ENCODE peak calls at places on chromosomes 13 and 19, in eight cellular contexts. X is PC-3; A is tibial nerve; V is mucosa of descending colon; M is DND-41; K is A549; N is CD8-positive, alpha-beta T cell; G is suprapubic skin. S is an unnamed sample.
A peak's percentile ranks its signal among the peaks of the same experiment; 100 is the strongest.

GRCh38 chr19:18044825-18045304 is 36.9 kb downstream of the ARRDC2 start:
- DNase-seq in X (peak; percentile 69), A (peak; percentile 58), V (peak; percentile 84), M (peak; percentile 92), K (no peak), N (peak; percentile 87), G (peak; percentile 77), S (peak; percentile 79)

GRCh38 chr13:111228262-111229144 is 91.9 kb upstream of the TEX29 start:
- DNase-seq in X (no peak), A (no peak), V (no peak), M (no peak), K (no peak), N (no peak), G (no peak), S (no peak)

GRCh38 chr13:48405865-48406264 is 7.0 kb downstream of the LPAR6 start:
- DNase-seq in X (no peak), A (no peak), V (no peak), M (no peak), K (no peak), N (no peak), G (no peak), S (no peak)

GRCh38 chr19:1295169-1296012 is 9.7 kb downstream of the EFNA2 start:
- DNase-seq in X (no peak), A (no peak), V (no peak), M (peak; percentile 44), K (no peak), N (peak; percentile 43), G (peak; percentile 62), S (no peak)

GRCh38 chr19:6213266-6213595 is 66.5 kb downstream of the MLLT1 start:
- DNase-seq in X (no peak), A (no peak), V (no peak), M (no peak), K (no peak), N (no peak), G (peak; percentile 52), S (no peak)

GRCh38 chr13:49443327-49443688 is 556 bp downstream of the CAB39L start:
- DNase-seq in X (peak; percentile 31), A (no peak), V (no peak), M (no peak), K (no peak), N (no peak), G (no peak), S (no peak)

GRCh38 chr19:30153326-30154210 is 211.5 kb downstream of the URI1 start:
- DNase-seq in X (no peak), A (no peak), V (no peak), M (no peak), K (no peak), N (no peak), G (no peak), S (no peak)

GRCh38 chr13:82058364-82058763 is 1717.4 kb upstream of the SPRY2 start:
- DNase-seq in X (no peak), A (no peak), V (no peak), M (no peak), K (no peak), N (no peak), G (no peak), S (no peak)

GRCh38 chr13:95113601-95114000 is 187.7 kb downstream of the ABCC4 start:
- DNase-seq in X (no peak), A (no peak), V (no peak), M (no peak), K (no peak), N (no peak), G (no peak), S (no peak)

GRCh38 chr19:2553510-2553909 is 77.6 kb downstream of the GADD45B start:
- DNase-seq in X (no peak), A (no peak), V (no peak), M (no peak), K (no peak), N (no peak), G (no peak), S (no peak)

GRCh38 chr13:80195649-80196048 is 145.3 kb downstream of the SPRY2 start:
- DNase-seq in X (no peak), A (no peak), V (no peak), M (no peak), K (no peak), N (no peak), G (no peak), S (no peak)
- H3K4me3 ChIP-seq in X (no peak overlapping the region), A (no peak overlapping the region), V (no peak overlapping the region), M (no peak overlapping the region), K (no peak overlapping the region), N (no peak overlapping the region), G (no peak overlapping the region), S (no peak overlapping the region)

DNA sequence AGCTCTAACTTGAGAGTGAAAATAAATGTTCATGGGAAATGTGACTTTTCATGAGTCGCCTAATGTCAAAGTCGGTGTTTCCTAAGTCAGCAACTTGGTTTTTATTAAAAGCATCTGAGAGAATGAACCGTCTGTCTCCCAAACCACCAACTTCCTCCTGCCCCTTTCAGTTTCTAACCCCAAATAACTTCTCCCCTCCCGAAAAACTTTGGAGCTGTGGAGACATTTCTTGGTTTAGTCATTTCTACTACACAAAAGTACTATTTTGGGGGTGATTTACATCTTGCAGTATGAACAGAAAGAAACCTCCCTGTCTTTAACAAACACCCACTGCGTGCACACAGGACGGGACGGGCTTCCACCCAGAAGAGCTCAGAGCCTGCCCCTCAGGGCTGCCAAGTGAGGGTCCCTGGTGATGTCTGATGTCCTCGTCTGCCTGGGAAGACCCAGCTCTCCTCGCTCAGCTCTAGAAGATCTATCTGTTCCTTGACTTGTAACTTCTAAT is 65.0 kb downstream of the RASA3 start:
- DNase-seq in X (peak; percentile 43), A (no peak), V (no peak), M (no peak), K (no peak), N (no peak), G (no peak), S (peak; percentile 16)
- H3K4me1 ChIP-seq in X (peaks cover 43% of the 10 kb centered on the region), A (peaks cover 3% of the 10 kb centered on the region), V (peaks cover 31% of the 10 kb centered on the region), M (peaks cover 22% of the 10 kb centered on the region), K (peaks cover 64% of the 10 kb centered on the region), N (peaks cover 63% of the 10 kb centered on the region), G (peaks cover 67% of the 10 kb centered on the region), S (peaks cover 60% of the 10 kb centered on the region)

GRCh38 chr19:54882758-54883157 is 8.7 kb downstream of the FCAR start:
- DNase-seq in X (peak; percentile 40), A (no peak), V (no peak), M (peak; percentile 17), K (no peak), N (no peak), G (no peak), S (no peak)

GRCh38 chr19:54881884-54882283 is 7.8 kb downstream of the FCAR start:
- DNase-seq in X (no peak), A (no peak), V (no peak), M (no peak), K (no peak), N (no peak), G (no peak), S (no peak)

DNA sequence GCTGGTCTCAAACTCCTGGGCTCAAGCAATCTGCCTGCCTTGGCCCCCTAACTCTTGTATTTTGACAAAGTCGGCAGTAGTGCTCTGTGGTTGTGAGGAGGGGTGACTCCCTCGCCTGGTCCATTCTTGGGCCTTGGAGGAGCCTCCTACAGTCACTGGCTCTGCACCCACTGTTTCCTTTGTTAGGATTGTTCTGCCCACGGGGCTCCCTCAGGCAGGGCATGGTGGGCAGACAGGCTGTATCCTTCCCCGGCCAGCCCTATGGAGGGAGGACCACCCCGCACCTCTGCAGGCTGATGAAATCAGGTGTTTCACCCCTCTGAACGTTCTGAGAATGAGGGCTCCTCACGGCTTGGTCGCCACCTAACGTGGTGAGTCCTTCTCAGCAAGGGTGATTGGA is 9.2 kb downstream of the FCAR start:
- DNase-seq in X (no peak), A (no peak), V (no peak), M (no peak), K (no peak), N (no peak), G (no peak), S (no peak)
- H3K4me3 ChIP-seq in X (no peak overlapping the region), A (no peak overlapping the region), V (no peak overlapping the region), M (no peak overlapping the region), K (no peak overlapping the region), N (no peak overlapping the region), G (no peak overlapping the region), S (no peak overlapping the region)

DNA sequence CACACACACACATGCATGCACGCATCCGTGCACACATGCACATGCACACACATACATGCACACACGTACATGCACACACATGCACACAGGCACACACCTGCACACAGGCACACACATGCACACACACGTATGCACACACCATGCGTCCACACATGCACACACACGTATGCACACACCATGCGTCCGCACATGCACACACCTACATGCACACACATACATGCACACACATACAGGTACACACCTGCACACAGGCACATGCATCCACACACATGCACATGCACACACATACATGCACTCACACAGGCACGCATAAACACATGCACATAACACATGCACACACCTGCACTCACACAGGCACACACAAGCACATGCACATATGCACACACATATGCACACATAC is 112.1 kb downstream of the DPF1 start:
- DNase-seq in X (no peak), A (no peak), V (no peak), M (no peak), K (no peak), N (no peak), G (no peak), S (no peak)
- H3K4me1 ChIP-seq in X (no peaks in the 10 kb centered on the region), A (no peaks in the 10 kb centered on the region), V (no peaks in the 10 kb centered on the region), M (peaks cover 10% of the 10 kb centered on the region), K (peaks cover 2% of the 10 kb centered on the region), N (peaks cover 5% of the 10 kb centered on the region), G (no peaks in the 10 kb centered on the region), S (peaks cover 11% of the 10 kb centered on the region)

GRCh38 chr13:77916481-77916880 is 2.1 kb downstream of the EDNRB start:
- DNase-seq in X (no peak), A (no peak), V (no peak), M (no peak), K (no peak), N (no peak), G (no peak), S (no peak)
- H3K4me3 ChIP-seq in X (no peak overlapping the region), A (peak overlapping the region; percentile 6), V (no peak overlapping the region), M (no peak overlapping the region), K (no peak overlapping the region), N (no peak overlapping the region), G (peak overlapping the region; percentile 60), S (no peak overlapping the region)

DNA sequence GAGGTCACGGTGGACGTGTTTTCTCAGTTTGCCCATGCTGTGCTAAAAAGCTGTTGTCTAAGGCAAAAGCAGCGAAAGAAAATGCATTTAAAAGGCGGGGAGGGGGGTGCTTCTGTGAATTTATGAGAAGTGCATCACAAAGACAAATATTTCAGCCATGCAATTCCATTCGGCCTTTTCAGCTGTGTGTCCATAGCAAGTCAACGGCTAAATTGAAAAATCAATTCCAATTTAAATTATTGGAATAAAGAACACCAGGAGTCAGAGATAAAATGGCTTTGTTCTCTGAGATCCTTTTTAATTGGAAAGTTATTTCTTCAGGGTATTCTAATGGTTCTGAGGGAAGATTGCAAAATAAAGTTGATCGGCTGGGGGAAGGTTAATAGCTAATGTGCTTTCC is 647.3 kb downstream of the DACH1 start:
- DNase-seq in X (no peak), A (no peak), V (no peak), M (no peak), K (no peak), N (no peak), G (no peak), S (no peak)
- H3K4me1 ChIP-seq in X (no peaks in the 10 kb centered on the region), A (no peaks in the 10 kb centered on the region), V (no peaks in the 10 kb centered on the region), M (no peaks in the 10 kb centered on the region), K (no peaks in the 10 kb centered on the region), N (no peaks in the 10 kb centered on the region), G (no peaks in the 10 kb centered on the region), S (no peaks in the 10 kb centered on the region)